ENCODE peak calls at places on chromosomes 16 and 17, in eight cellular contexts. One of them, this sample, is unnamed.

GRCh38 chr17:17511971-17512858 is 16.0 kb upstream of the RASD1 start:
- DNase-seq in endothelial cell: no peak
- DNase-seq in epithelial cell of esophagus: peak
- DNase-seq in AG09319: peak
- DNase-seq in fibroblast of lung: peak
- DNase-seq in memory B cell: no peak
- DNase-seq in naive thymus-derived CD8-positive, alpha-beta T cell: no peak
- DNase-seq in naive B cell: no peak
- DNase-seq in this sample: peak

GRCh38 chr17:76535788-76536510 is 1.6 kb downstream of the CYGB start:
- DNase-seq in endothelial cell: no peak
- DNase-seq in epithelial cell of esophagus: no peak
- DNase-seq in AG09319: no peak
- DNase-seq in fibroblast of lung: no peak
- DNase-seq in memory B cell: no peak
- DNase-seq in naive thymus-derived CD8-positive, alpha-beta T cell: no peak
- DNase-seq in naive B cell: no peak
- DNase-seq in this sample: no peak

GRCh38 chr16:55379876-55380390 is 55.9 kb downstream of the IRX6 start:
- DNase-seq in endothelial cell: no peak
- DNase-seq in epithelial cell of esophagus: no peak
- DNase-seq in AG09319: no peak
- DNase-seq in fibroblast of lung: no peak
- DNase-seq in memory B cell: no peak
- DNase-seq in naive thymus-derived CD8-positive, alpha-beta T cell: no peak
- DNase-seq in naive B cell: no peak
- DNase-seq in this sample: no peak

GRCh38 chr16:83068686-83069085 is 441.9 kb downstream of the CDH13 start:
- DNase-seq in endothelial cell: no peak
- DNase-seq in epithelial cell of esophagus: no peak
- DNase-seq in AG09319: peak
- DNase-seq in fibroblast of lung: peak
- DNase-seq in memory B cell: no peak
- DNase-seq in naive thymus-derived CD8-positive, alpha-beta T cell: no peak
- DNase-seq in naive B cell: no peak
- DNase-seq in this sample: no peak

GRCh38 chr17:45020354-45021138 is 30.9 kb downstream of the DCAKD start:
- DNase-seq in endothelial cell: peak
- DNase-seq in epithelial cell of esophagus: peak
- DNase-seq in AG09319: no peak
- DNase-seq in fibroblast of lung: peak
- DNase-seq in memory B cell: peak
- DNase-seq in naive thymus-derived CD8-positive, alpha-beta T cell: no peak
- DNase-seq in naive B cell: no peak
- DNase-seq in this sample: no peak

GRCh38 chr16:78257376-78257728 is 157.9 kb downstream of the WWOX start:
- DNase-seq in endothelial cell: no peak
- DNase-seq in epithelial cell of esophagus: no peak
- DNase-seq in AG09319: no peak
- DNase-seq in fibroblast of lung: peak
- DNase-seq in memory B cell: no peak
- DNase-seq in naive thymus-derived CD8-positive, alpha-beta T cell: no peak
- DNase-seq in naive B cell: no peak
- DNase-seq in this sample: no peak

GRCh38 chr17:2179615-2180295 is 123.8 kb downstream of the SMG6 start:
- DNase-seq in endothelial cell: no peak
- DNase-seq in epithelial cell of esophagus: peak
- DNase-seq in AG09319: peak
- DNase-seq in fibroblast of lung: peak
- DNase-seq in memory B cell: no peak
- DNase-seq in naive thymus-derived CD8-positive, alpha-beta T cell: no peak
- DNase-seq in naive B cell: no peak
- DNase-seq in this sample: peak

GRCh38 chr17:72846399-72846798 is 246.1 kb downstream of the SLC39A11 start:
- DNase-seq in endothelial cell: no peak
- DNase-seq in epithelial cell of esophagus: no peak
- DNase-seq in AG09319: no peak
- DNase-seq in fibroblast of lung: no peak
- DNase-seq in memory B cell: no peak
- DNase-seq in naive thymus-derived CD8-positive, alpha-beta T cell: no peak
- DNase-seq in naive B cell: no peak
- DNase-seq in this sample: no peak

GRCh38 chr16:67207116-67207856 is 8.4 kb downstream of the ELMO3 start:
- DNase-seq in endothelial cell: no peak
- DNase-seq in epithelial cell of esophagus: no peak
- DNase-seq in AG09319: no peak
- DNase-seq in fibroblast of lung: no peak
- DNase-seq in memory B cell: no peak
- DNase-seq in naive thymus-derived CD8-positive, alpha-beta T cell: no peak
- DNase-seq in naive B cell: no peak
- DNase-seq in this sample: no peak

GRCh38 chr16:77723108-77723514 is 797 bp downstream of the NUDT7 start:
- DNase-seq in endothelial cell: peak
- DNase-seq in epithelial cell of esophagus: no peak
- DNase-seq in AG09319: peak
- DNase-seq in fibroblast of lung: peak
- DNase-seq in memory B cell: no peak
- DNase-seq in naive thymus-derived CD8-positive, alpha-beta T cell: no peak
- DNase-seq in naive B cell: peak
- DNase-seq in this sample: peak

GRCh38 chr16:12320298-12320706 is 343.8 kb downstream of the SNX29 start:
- DNase-seq in endothelial cell: no peak
- DNase-seq in epithelial cell of esophagus: no peak
- DNase-seq in AG09319: no peak
- DNase-seq in fibroblast of lung: peak
- DNase-seq in memory B cell: no peak
- DNase-seq in naive thymus-derived CD8-positive, alpha-beta T cell: no peak
- DNase-seq in naive B cell: no peak
- DNase-seq in this sample: peak

GRCh38 chr17:59378621-59379194 is 47.3 kb downstream of the YPEL2 start:
- DNase-seq in endothelial cell: no peak
- DNase-seq in epithelial cell of esophagus: peak
- DNase-seq in AG09319: no peak
- DNase-seq in fibroblast of lung: peak
- DNase-seq in memory B cell: no peak
- DNase-seq in naive thymus-derived CD8-positive, alpha-beta T cell: no peak
- DNase-seq in naive B cell: no peak
- DNase-seq in this sample: peak

GRCh38 chr17:66165537-66166123 is 26.3 kb downstream of the CEP112 start:
- DNase-seq in endothelial cell: peak
- DNase-seq in epithelial cell of esophagus: peak
- DNase-seq in AG09319: peak
- DNase-seq in fibroblast of lung: peak
- DNase-seq in memory B cell: no peak
- DNase-seq in naive thymus-derived CD8-positive, alpha-beta T cell: peak
- DNase-seq in naive B cell: peak
- DNase-seq in this sample: peak

GRCh38 chr17:40362696-40363479 is 1.6 kb downstream of the GJD3 start:
- DNase-seq in endothelial cell: peak
- DNase-seq in epithelial cell of esophagus: peak
- DNase-seq in AG09319: no peak
- DNase-seq in fibroblast of lung: peak
- DNase-seq in memory B cell: peak
- DNase-seq in naive thymus-derived CD8-positive, alpha-beta T cell: peak
- DNase-seq in naive B cell: peak
- DNase-seq in this sample: no peak

GRCh38 chr17:21228111-21228510 is 14.2 kb upstream of the TMEM11 start:
- DNase-seq in endothelial cell: peak
- DNase-seq in epithelial cell of esophagus: peak
- DNase-seq in AG09319: no peak
- DNase-seq in fibroblast of lung: no peak
- DNase-seq in memory B cell: no peak
- DNase-seq in naive thymus-derived CD8-positive, alpha-beta T cell: no peak
- DNase-seq in naive B cell: no peak
- DNase-seq in this sample: no peak

GRCh38 chr17:45346255-45347015 is 29.6 kb upstream of the MAP3K14 start:
- DNase-seq in endothelial cell: no peak
- DNase-seq in epithelial cell of esophagus: no peak
- DNase-seq in AG09319: peak
- DNase-seq in fibroblast of lung: peak
- DNase-seq in memory B cell: no peak
- DNase-seq in naive thymus-derived CD8-positive, alpha-beta T cell: no peak
- DNase-seq in naive B cell: no peak
- DNase-seq in this sample: no peak

GRCh38 chr17:4579678-4580077 is 4.7 kb upstream of the SMTNL2 start:
- DNase-seq in endothelial cell: no peak
- DNase-seq in epithelial cell of esophagus: peak
- DNase-seq in AG09319: no peak
- DNase-seq in fibroblast of lung: no peak
- DNase-seq in memory B cell: no peak
- DNase-seq in naive thymus-derived CD8-positive, alpha-beta T cell: no peak
- DNase-seq in naive B cell: no peak
- DNase-seq in this sample: no peak

GRCh38 chr16:66298571-66299120 is 67.8 kb upstream of the CDH5 start:
- DNase-seq in endothelial cell: no peak
- DNase-seq in epithelial cell of esophagus: no peak
- DNase-seq in AG09319: no peak
- DNase-seq in fibroblast of lung: no peak
- DNase-seq in memory B cell: no peak
- DNase-seq in naive thymus-derived CD8-positive, alpha-beta T cell: no peak
- DNase-seq in naive B cell: no peak
- DNase-seq in this sample: no peak

GRCh38 chr16:51228097-51228659 is 77.1 kb upstream of the SALL1 start:
- DNase-seq in endothelial cell: no peak
- DNase-seq in epithelial cell of esophagus: no peak
- DNase-seq in AG09319: no peak
- DNase-seq in fibroblast of lung: no peak
- DNase-seq in memory B cell: no peak
- DNase-seq in naive thymus-derived CD8-positive, alpha-beta T cell: no peak
- DNase-seq in naive B cell: no peak
- DNase-seq in this sample: no peak

GRCh38 chr16:78368121-78369102 is 269.0 kb downstream of the WWOX start:
- DNase-seq in endothelial cell: no peak
- DNase-seq in epithelial cell of esophagus: no peak
- DNase-seq in AG09319: no peak
- DNase-seq in fibroblast of lung: no peak
- DNase-seq in memory B cell: no peak
- DNase-seq in naive thymus-derived CD8-positive, alpha-beta T cell: no peak
- DNase-seq in naive B cell: no peak
- DNase-seq in this sample: no peak

GRCh38 chr17:16085066-16085699 is 85.6 kb downstream of the TTC19 start:
- DNase-seq in endothelial cell: no peak
- DNase-seq in epithelial cell of esophagus: no peak
- DNase-seq in AG09319: peak
- DNase-seq in fibroblast of lung: peak
- DNase-seq in memory B cell: no peak
- DNase-seq in naive thymus-derived CD8-positive, alpha-beta T cell: no peak
- DNase-seq in naive B cell: no peak
- DNase-seq in this sample: peak

GRCh38 chr17:51121620-51122472 is 1.2 kb upstream of the SPAG9 start:
- DNase-seq in endothelial cell: peak
- DNase-seq in epithelial cell of esophagus: peak
- DNase-seq in AG09319: peak
- DNase-seq in fibroblast of lung: peak
- DNase-seq in memory B cell: peak
- DNase-seq in naive thymus-derived CD8-positive, alpha-beta T cell: peak
- DNase-seq in naive B cell: peak
- DNase-seq in this sample: peak

GRCh38 chr17:64173646-64174045 is 43.7 kb upstream of the ERN1 start:
- DNase-seq in endothelial cell: no peak
- DNase-seq in epithelial cell of esophagus: no peak
- DNase-seq in AG09319: no peak
- DNase-seq in fibroblast of lung: no peak
- DNase-seq in memory B cell: no peak
- DNase-seq in naive thymus-derived CD8-positive, alpha-beta T cell: no peak
- DNase-seq in naive B cell: no peak
- DNase-seq in this sample: no peak

GRCh38 chr17:15954222-15954621 is 9.3 kb downstream of the ADORA2B start:
- DNase-seq in endothelial cell: no peak
- DNase-seq in epithelial cell of esophagus: peak
- DNase-seq in AG09319: peak
- DNase-seq in fibroblast of lung: peak
- DNase-seq in memory B cell: no peak
- DNase-seq in naive thymus-derived CD8-positive, alpha-beta T cell: no peak
- DNase-seq in naive B cell: no peak
- DNase-seq in this sample: peak